ENCODE peak calls at places on chromosomes 3 and 15, in ten cellular contexts. K, V, L, N, C, U, E, O, Z and H are unnamed samples.

GRCh38 chr3:111071257-111072015 is at the start of gene NECTIN3:
- DNase-seq in N (peak; percentile 99), C (peak; percentile 98), K (peak; percentile 95), O (peak; percentile 99), Z (peak; percentile 97), V (peak; percentile 97), U (peak; percentile 96), L (peak; percentile 84), E (peak; percentile 98), H (peak; percentile 98)

GRCh38 chr3:16318216-16318615 is 53.2 kb downstream of the OXNAD1 start:
- DNase-seq in E (no peak), O (no peak), C (peak; percentile 68), N (peak; percentile 48), Z (peak; percentile 57), L (no peak), U (no peak), V (no peak), K (no peak), H (peak; percentile 75)

GRCh38 chr3:55735976-55736375 is 248.9 kb upstream of the WNT5A start:
- DNase-seq in V (no peak), U (no peak), N (no peak), C (no peak), Z (no peak), E (no peak), K (no peak), O (peak; percentile 13), L (no peak), H (peak; percentile 58)

GRCh38 chr3:140568842-140569520 is 108.9 kb upstream of the TRIM42 start:
- DNase-seq in U (no peak), E (no peak), L (no peak), C (peak; percentile 34), K (peak; percentile 76), V (peak; percentile 66), N (no peak), Z (no peak), O (peak; percentile 32), H (no peak)

GRCh38 chr3:143237036-143237688 is 117.6 kb downstream of the CHST2 start:
- DNase-seq in U (no peak), K (no peak), C (peak; percentile 79), V (no peak), Z (no peak), L (no peak), O (peak; percentile 27), E (no peak), N (no peak), H (no peak)

GRCh38 chr3:159761377-159761776 is 227.3 kb upstream of the IL12A start:
- DNase-seq in L (no peak), K (peak; percentile 23), E (peak; percentile 47), U (no peak), Z (no peak), C (no peak), V (peak; percentile 41), O (peak; percentile 60), N (peak; percentile 47), H (peak; percentile 28)

GRCh38 chr3:151403246-151403645 is 18.7 kb upstream of the P2RY12 start:
- DNase-seq in E (no peak), Z (peak; percentile 16), O (peak; percentile 93), K (no peak), U (no peak), N (peak; percentile 59), V (no peak), C (peak; percentile 49), L (no peak), H (peak; percentile 67)

GRCh38 chr3:193870376-193871092 is 265.4 kb upstream of the HES1 start:
- DNase-seq in V (no peak), N (no peak), C (no peak), O (no peak), K (no peak), Z (no peak), E (no peak), U (peak; percentile 24), L (no peak), H (no peak)

GRCh38 chr15:70376929-70377691 is 279.4 kb upstream of the TLE3 start:
- DNase-seq in K (no peak), Z (no peak), U (no peak), V (peak; percentile 70), O (peak; percentile 66), E (peak; percentile 7), C (peak; percentile 45), L (no peak), N (peak; percentile 67), H (peak; percentile 24)

GRCh38 chr3:8506611-8507061 is 5.0 kb downstream of the LMCD1 start:
- DNase-seq in N (no peak), Z (no peak), U (no peak), K (peak; percentile 77), E (peak; percentile 60), O (peak; percentile 88), L (no peak), C (no peak), V (no peak), H (no peak)

GRCh38 chr3:52917044-52917443 is 19.7 kb upstream of the STIMATE start:
- DNase-seq in O (no peak), K (no peak), V (no peak), E (no peak), L (no peak), U (no peak), N (no peak), Z (no peak), C (no peak), H (no peak)

DNA sequence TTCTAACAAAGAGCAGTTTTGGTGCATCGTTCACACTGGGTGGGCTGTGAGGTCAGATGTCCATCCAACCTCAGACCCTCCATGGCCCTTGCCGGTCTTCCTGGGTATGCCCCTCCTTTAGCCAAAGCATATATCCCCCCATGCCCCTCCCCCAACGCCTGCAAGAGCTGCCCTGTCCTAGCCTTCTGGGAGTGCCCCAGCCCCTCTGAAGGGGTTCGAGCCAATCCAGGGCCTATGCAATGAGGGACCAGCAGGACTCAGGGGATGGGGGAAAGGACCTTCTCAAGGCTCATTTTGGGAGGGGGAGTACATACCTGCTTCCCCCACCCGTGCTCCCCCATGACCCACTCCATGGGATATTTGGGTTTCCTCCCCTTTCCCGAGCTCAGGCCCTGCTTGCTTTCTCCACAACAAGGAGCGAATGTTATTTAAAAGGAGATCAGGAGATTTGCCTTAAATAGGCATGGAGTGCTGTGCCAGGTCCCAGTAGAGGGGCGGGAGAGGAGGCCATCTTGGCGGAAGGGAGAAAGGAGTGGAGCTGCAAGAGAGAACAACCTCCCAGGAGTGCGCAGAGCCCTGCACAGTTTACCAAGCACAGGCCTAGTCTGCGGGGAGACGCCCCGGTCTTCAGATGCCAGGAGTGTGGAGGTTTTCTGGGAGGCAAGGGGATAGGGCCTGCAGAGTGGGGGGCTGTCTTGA is 18.2 kb downstream of the PIF1 start:
- DNase-seq in O (no peak), L (no peak), V (no peak), Z (no peak), K (no peak), U (no peak), N (no peak), C (no peak), E (no peak), H (no peak)
- H3K4me3 ChIP-seq in O (no peak overlapping the region), L (no peak overlapping the region), V (no peak overlapping the region), Z (no peak overlapping the region), K (no peak overlapping the region), U (no peak overlapping the region), N (no peak overlapping the region), C (no peak overlapping the region), E (no peak overlapping the region), H (no peak overlapping the region)

GRCh38 chr15:62068787-62069170 is 2.0 kb downstream of the C2CD4A start:
- DNase-seq in O (peak; percentile 10), K (no peak), L (no peak), U (no peak), V (no peak), Z (no peak), E (no peak), C (no peak), N (peak; percentile 37), H (no peak)

GRCh38 chr15:62069551-62069950 is 2.8 kb downstream of the C2CD4A start:
- DNase-seq in N (no peak), K (no peak), C (no peak), O (no peak), E (no peak), U (no peak), L (no peak), V (no peak), Z (no peak), H (no peak)

GRCh38 chr15:62067448-62068044 is 769 bp downstream of the C2CD4A start:
- DNase-seq in N (peak; percentile 31), V (peak; percentile 40), L (peak; percentile 28), U (peak; percentile 56), E (peak; percentile 47), Z (no peak), C (no peak), O (peak; percentile 6), K (peak; percentile 31), H (no peak)

GRCh38 chr15:62066663-62067447 is at the start of gene C2CD4A:
- DNase-seq in L (peak; percentile 58), O (peak; percentile 68), V (peak; percentile 60), K (peak; percentile 76), C (peak; percentile 54), E (peak; percentile 81), U (peak; percentile 86), Z (no peak), N (peak; percentile 83), H (no peak)

DNA sequence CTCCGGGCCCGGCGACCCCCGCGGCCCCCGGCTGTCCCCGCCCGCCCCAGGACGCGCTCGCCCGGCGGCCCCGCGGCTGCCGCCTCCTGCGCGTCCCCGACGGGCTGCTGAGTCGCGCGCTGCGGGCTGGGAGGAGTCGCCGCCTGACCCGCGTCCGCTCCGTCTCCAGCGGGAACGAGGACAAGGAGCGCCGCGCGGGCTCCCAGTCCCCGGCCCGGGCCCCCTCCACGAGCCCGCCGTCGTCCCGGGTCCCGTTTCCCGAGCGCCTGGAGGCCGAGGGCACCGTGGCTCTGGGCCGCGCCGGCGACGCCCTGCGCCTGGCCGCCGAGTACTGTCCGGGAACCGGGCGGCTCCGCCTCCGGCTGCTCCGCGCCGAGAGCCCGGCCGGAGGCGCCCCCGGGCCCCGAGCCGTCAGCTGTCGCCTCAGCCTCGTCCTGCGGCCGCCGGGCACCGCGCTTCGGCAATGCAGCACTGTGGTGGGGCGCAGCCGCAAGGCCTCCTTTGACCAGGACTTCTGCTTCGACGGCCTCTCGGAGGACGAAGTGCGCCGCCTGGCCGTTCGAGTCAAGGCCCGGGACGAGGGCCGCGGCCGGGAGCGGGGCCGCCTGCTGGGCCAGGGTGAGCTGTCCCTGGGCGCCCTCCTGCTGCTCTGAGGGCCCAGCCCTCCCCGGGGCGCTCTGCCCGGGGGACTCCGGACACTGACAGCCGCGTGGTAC is 1.5 kb downstream of the C2CD4A start:
- DNase-seq in U (peak; percentile 73), N (peak; percentile 53), K (peak; percentile 44), E (peak; percentile 60), Z (no peak), C (no peak), V (peak; percentile 27), O (peak; percentile 48), L (peak; percentile 28), H (no peak)
- H3K4me3 ChIP-seq in U (peak overlapping the region; percentile 25), N (peak overlapping the region; percentile 47), K (peak overlapping the region; percentile 66), E (peak overlapping the region; percentile 24), Z (peak overlapping the region; percentile 44), C (peak overlapping the region; percentile 38), V (peak overlapping the region; percentile 40), O (peak overlapping the region; percentile 30), L (peak overlapping the region; percentile 32), H (peak overlapping the region; percentile 23)

GRCh38 chr15:56496635-56497034 is 31.7 kb upstream of the MNS1 start:
- DNase-seq in N (peak; percentile 91), V (no peak), U (no peak), L (peak; percentile 38), Z (peak; percentile 55), K (no peak), E (peak; percentile 78), O (peak; percentile 66), C (peak; percentile 91), H (peak; percentile 34)
- H3K4me3 ChIP-seq in N (no peak overlapping the region), V (no peak overlapping the region), U (no peak overlapping the region), L (no peak overlapping the region), Z (no peak overlapping the region), K (peak overlapping the region; percentile 11), E (no peak overlapping the region), O (no peak overlapping the region), C (no peak overlapping the region), H (no peak overlapping the region)

GRCh38 chr3:39385456-39386098 is 2.4 kb downstream of the SLC25A38 start:
- DNase-seq in Z (no peak), U (no peak), N (no peak), C (no peak), E (no peak), K (no peak), O (no peak), L (no peak), V (no peak), H (no peak)
- H3K4me3 ChIP-seq in Z (no peak overlapping the region), U (no peak overlapping the region), N (no peak overlapping the region), C (no peak overlapping the region), E (no peak overlapping the region), K (no peak overlapping the region), O (no peak overlapping the region), L (no peak overlapping the region), V (no peak overlapping the region), H (no peak overlapping the region)